ENCODE peak calls at places on chromosomes 1 and 21, in eight cellular contexts. One of them, this sample, is unnamed.
A peak's percentile ranks its signal among the peaks of the same experiment; 100 is the strongest.

GRCh38 chr1:157641177-157641576 is 43.3 kb upstream of the FCRL4 start:
- DNase-seq in stimulated activated naive CD4-positive, alpha-beta T cell: no peak
- DNase-seq in KBM-7: no peak
- DNase-seq in NCI-H1092 treated with DMSO at 0.1 percent for 48 hours: no peak
- DNase-seq in left colon: no peak
- DNase-seq in activated CD4-positive, alpha-beta T cell treated with anti-CD3 and anti-CD28 coated beads, Interleukin-2, amount 50 U/mL, for 1 hour: no peak
- DNase-seq in OCI-LY7: no peak
- DNase-seq in H7: peak; percentile 4
- DNase-seq in this sample: no peak

GRCh38 chr1:12384836-12385456 is 155.1 kb downstream of the VPS13D start:
- DNase-seq in KBM-7: no peak
- DNase-seq in OCI-LY7: no peak
- DNase-seq in H7: no peak
- DNase-seq in left colon: no peak
- DNase-seq in activated CD4-positive, alpha-beta T cell treated with anti-CD3 and anti-CD28 coated beads, Interleukin-2, amount 50 U/mL, for 1 hour: peak; percentile 11
- DNase-seq in stimulated activated naive CD4-positive, alpha-beta T cell: no peak
- DNase-seq in NCI-H1092 treated with DMSO at 0.1 percent for 48 hours: no peak
- DNase-seq in this sample: no peak

GRCh38 chr1:3222042-3222692 is 153.2 kb downstream of the PRDM16 start:
- DNase-seq in stimulated activated naive CD4-positive, alpha-beta T cell: no peak
- DNase-seq in NCI-H1092 treated with DMSO at 0.1 percent for 48 hours: no peak
- DNase-seq in left colon: peak; percentile 69
- DNase-seq in KBM-7: peak; percentile 91
- DNase-seq in H7: peak; percentile 87
- DNase-seq in activated CD4-positive, alpha-beta T cell treated with anti-CD3 and anti-CD28 coated beads, Interleukin-2, amount 50 U/mL, for 1 hour: no peak
- DNase-seq in OCI-LY7: peak; percentile 67
- DNase-seq in this sample: no peak

GRCh38 chr1:16082283-16083038 is 9.0 kb upstream of the FAM131C start:
- DNase-seq in left colon: peak; percentile 82
- DNase-seq in activated CD4-positive, alpha-beta T cell treated with anti-CD3 and anti-CD28 coated beads, Interleukin-2, amount 50 U/mL, for 1 hour: peak; percentile 63
- DNase-seq in stimulated activated naive CD4-positive, alpha-beta T cell: peak; percentile 27
- DNase-seq in KBM-7: peak; percentile 72
- DNase-seq in NCI-H1092 treated with DMSO at 0.1 percent for 48 hours: peak; percentile 51
- DNase-seq in H7: peak; percentile 93
- DNase-seq in OCI-LY7: peak; percentile 66
- DNase-seq in this sample: peak; percentile 50

GRCh38 chr1:99963041-99963795 is 6.6 kb upstream of the SLC35A3 start:
- DNase-seq in KBM-7: no peak
- DNase-seq in H7: no peak
- DNase-seq in stimulated activated naive CD4-positive, alpha-beta T cell: no peak
- DNase-seq in OCI-LY7: no peak
- DNase-seq in left colon: no peak
- DNase-seq in activated CD4-positive, alpha-beta T cell treated with anti-CD3 and anti-CD28 coated beads, Interleukin-2, amount 50 U/mL, for 1 hour: no peak
- DNase-seq in NCI-H1092 treated with DMSO at 0.1 percent for 48 hours: no peak
- DNase-seq in this sample: no peak

GRCh38 chr1:116737855-116738318 is 16.3 kb upstream of the CD2 start:
- DNase-seq in KBM-7: no peak
- DNase-seq in stimulated activated naive CD4-positive, alpha-beta T cell: peak; percentile 15
- DNase-seq in left colon: no peak
- DNase-seq in OCI-LY7: peak; percentile 40
- DNase-seq in NCI-H1092 treated with DMSO at 0.1 percent for 48 hours: no peak
- DNase-seq in activated CD4-positive, alpha-beta T cell treated with anti-CD3 and anti-CD28 coated beads, Interleukin-2, amount 50 U/mL, for 1 hour: no peak
- DNase-seq in H7: no peak
- DNase-seq in this sample: no peak

GRCh38 chr1:32286763-32287162 is 5.1 kb upstream of the HDAC1 start:
- DNase-seq in KBM-7: no peak
- DNase-seq in NCI-H1092 treated with DMSO at 0.1 percent for 48 hours: no peak
- DNase-seq in OCI-LY7: no peak
- DNase-seq in H7: peak; percentile 58
- DNase-seq in left colon: no peak
- DNase-seq in activated CD4-positive, alpha-beta T cell treated with anti-CD3 and anti-CD28 coated beads, Interleukin-2, amount 50 U/mL, for 1 hour: no peak
- DNase-seq in stimulated activated naive CD4-positive, alpha-beta T cell: no peak
- DNase-seq in this sample: no peak

GRCh38 chr1:229234870-229235472 is 35.9 kb upstream of the RAB4A start:
- DNase-seq in stimulated activated naive CD4-positive, alpha-beta T cell: no peak
- DNase-seq in OCI-LY7: no peak
- DNase-seq in H7: no peak
- DNase-seq in KBM-7: no peak
- DNase-seq in left colon: no peak
- DNase-seq in activated CD4-positive, alpha-beta T cell treated with anti-CD3 and anti-CD28 coated beads, Interleukin-2, amount 50 U/mL, for 1 hour: no peak
- DNase-seq in NCI-H1092 treated with DMSO at 0.1 percent for 48 hours: no peak
- DNase-seq in this sample: no peak

GRCh38 chr1:155591770-155592169 is 18.2 kb upstream of the MSTO1 start:
- DNase-seq in stimulated activated naive CD4-positive, alpha-beta T cell: peak; percentile 3
- DNase-seq in NCI-H1092 treated with DMSO at 0.1 percent for 48 hours: peak; percentile 60
- DNase-seq in OCI-LY7: peak; percentile 80
- DNase-seq in H7: peak; percentile 62
- DNase-seq in KBM-7: peak; percentile 69
- DNase-seq in left colon: no peak
- DNase-seq in activated CD4-positive, alpha-beta T cell treated with anti-CD3 and anti-CD28 coated beads, Interleukin-2, amount 50 U/mL, for 1 hour: no peak
- DNase-seq in this sample: no peak

GRCh38 chr1:230191079-230191478 is 124.0 kb downstream of the GALNT2 start:
- DNase-seq in KBM-7: peak; percentile 91
- DNase-seq in stimulated activated naive CD4-positive, alpha-beta T cell: no peak
- DNase-seq in activated CD4-positive, alpha-beta T cell treated with anti-CD3 and anti-CD28 coated beads, Interleukin-2, amount 50 U/mL, for 1 hour: no peak
- DNase-seq in OCI-LY7: no peak
- DNase-seq in left colon: no peak
- DNase-seq in NCI-H1092 treated with DMSO at 0.1 percent for 48 hours: no peak
- DNase-seq in H7: no peak
- DNase-seq in this sample: no peak

GRCh38 chr1:92040971-92041370 is 11.2 kb downstream of the EPHX4 start:
- DNase-seq in KBM-7: no peak
- DNase-seq in H7: no peak
- DNase-seq in OCI-LY7: no peak
- DNase-seq in left colon: no peak
- DNase-seq in activated CD4-positive, alpha-beta T cell treated with anti-CD3 and anti-CD28 coated beads, Interleukin-2, amount 50 U/mL, for 1 hour: no peak
- DNase-seq in NCI-H1092 treated with DMSO at 0.1 percent for 48 hours: no peak
- DNase-seq in stimulated activated naive CD4-positive, alpha-beta T cell: no peak
- DNase-seq in this sample: no peak

GRCh38 chr1:114154963-114155322 is 1.3 kb upstream of the SYT6 start:
- DNase-seq in activated CD4-positive, alpha-beta T cell treated with anti-CD3 and anti-CD28 coated beads, Interleukin-2, amount 50 U/mL, for 1 hour: no peak
- DNase-seq in OCI-LY7: no peak
- DNase-seq in NCI-H1092 treated with DMSO at 0.1 percent for 48 hours: no peak
- DNase-seq in left colon: no peak
- DNase-seq in H7: peak; percentile 83
- DNase-seq in stimulated activated naive CD4-positive, alpha-beta T cell: no peak
- DNase-seq in KBM-7: no peak
- DNase-seq in this sample: no peak

GRCh38 chr1:87399264-87399663 is 70.6 kb downstream of the LMO4 start:
- DNase-seq in H7: no peak
- DNase-seq in left colon: no peak
- DNase-seq in NCI-H1092 treated with DMSO at 0.1 percent for 48 hours: peak; percentile 74
- DNase-seq in stimulated activated naive CD4-positive, alpha-beta T cell: no peak
- DNase-seq in KBM-7: no peak
- DNase-seq in activated CD4-positive, alpha-beta T cell treated with anti-CD3 and anti-CD28 coated beads, Interleukin-2, amount 50 U/mL, for 1 hour: no peak
- DNase-seq in OCI-LY7: no peak
- DNase-seq in this sample: no peak

GRCh38 chr1:80164150-80164549 is 1157.6 kb upstream of the ADGRL4 start:
- DNase-seq in stimulated activated naive CD4-positive, alpha-beta T cell: no peak
- DNase-seq in H7: no peak
- DNase-seq in OCI-LY7: no peak
- DNase-seq in NCI-H1092 treated with DMSO at 0.1 percent for 48 hours: no peak
- DNase-seq in activated CD4-positive, alpha-beta T cell treated with anti-CD3 and anti-CD28 coated beads, Interleukin-2, amount 50 U/mL, for 1 hour: no peak
- DNase-seq in left colon: no peak
- DNase-seq in KBM-7: no peak
- DNase-seq in this sample: no peak

GRCh38 chr1:97252076-97252475 is 530.5 kb downstream of the PTBP2 start:
- DNase-seq in activated CD4-positive, alpha-beta T cell treated with anti-CD3 and anti-CD28 coated beads, Interleukin-2, amount 50 U/mL, for 1 hour: no peak
- DNase-seq in stimulated activated naive CD4-positive, alpha-beta T cell: no peak
- DNase-seq in NCI-H1092 treated with DMSO at 0.1 percent for 48 hours: no peak
- DNase-seq in OCI-LY7: no peak
- DNase-seq in KBM-7: no peak
- DNase-seq in left colon: no peak
- DNase-seq in H7: no peak
- DNase-seq in this sample: no peak

GRCh38 chr21:46003575-46004007 is 22.0 kb downstream of the COL6A1 start:
- DNase-seq in activated CD4-positive, alpha-beta T cell treated with anti-CD3 and anti-CD28 coated beads, Interleukin-2, amount 50 U/mL, for 1 hour: no peak
- DNase-seq in KBM-7: no peak
- DNase-seq in left colon: no peak
- DNase-seq in OCI-LY7: no peak
- DNase-seq in stimulated activated naive CD4-positive, alpha-beta T cell: no peak
- DNase-seq in H7: peak; percentile 45
- DNase-seq in NCI-H1092 treated with DMSO at 0.1 percent for 48 hours: no peak
- DNase-seq in this sample: no peak

GRCh38 chr1:53371851-53372250 is 44.0 kb upstream of the LRP8 start:
- DNase-seq in NCI-H1092 treated with DMSO at 0.1 percent for 48 hours: no peak
- DNase-seq in KBM-7: no peak
- DNase-seq in H7: no peak
- DNase-seq in left colon: no peak
- DNase-seq in stimulated activated naive CD4-positive, alpha-beta T cell: no peak
- DNase-seq in activated CD4-positive, alpha-beta T cell treated with anti-CD3 and anti-CD28 coated beads, Interleukin-2, amount 50 U/mL, for 1 hour: no peak
- DNase-seq in OCI-LY7: no peak
- DNase-seq in this sample: no peak

GRCh38 chr1:4585216-4585615 is 69.2 kb upstream of the AJAP1 start:
- DNase-seq in KBM-7: no peak
- DNase-seq in activated CD4-positive, alpha-beta T cell treated with anti-CD3 and anti-CD28 coated beads, Interleukin-2, amount 50 U/mL, for 1 hour: peak; percentile 20
- DNase-seq in stimulated activated naive CD4-positive, alpha-beta T cell: no peak
- DNase-seq in H7: peak; percentile 92
- DNase-seq in NCI-H1092 treated with DMSO at 0.1 percent for 48 hours: no peak
- DNase-seq in left colon: peak; percentile 9
- DNase-seq in OCI-LY7: peak; percentile 50
- DNase-seq in this sample: no peak

GRCh38 chr1:20496241-20496661 is 10.2 kb upstream of the CAMK2N1 start:
- DNase-seq in activated CD4-positive, alpha-beta T cell treated with anti-CD3 and anti-CD28 coated beads, Interleukin-2, amount 50 U/mL, for 1 hour: no peak
- DNase-seq in H7: no peak
- DNase-seq in OCI-LY7: no peak
- DNase-seq in stimulated activated naive CD4-positive, alpha-beta T cell: no peak
- DNase-seq in NCI-H1092 treated with DMSO at 0.1 percent for 48 hours: no peak
- DNase-seq in KBM-7: no peak
- DNase-seq in left colon: no peak
- DNase-seq in this sample: peak; percentile 29

GRCh38 chr1:198967566-198967965 is 328.7 kb downstream of the PTPRC start:
- DNase-seq in stimulated activated naive CD4-positive, alpha-beta T cell: no peak
- DNase-seq in NCI-H1092 treated with DMSO at 0.1 percent for 48 hours: no peak
- DNase-seq in KBM-7: no peak
- DNase-seq in OCI-LY7: no peak
- DNase-seq in H7: no peak
- DNase-seq in activated CD4-positive, alpha-beta T cell treated with anti-CD3 and anti-CD28 coated beads, Interleukin-2, amount 50 U/mL, for 1 hour: no peak
- DNase-seq in left colon: no peak
- DNase-seq in this sample: no peak

GRCh38 chr1:115182012-115182715 is 92.9 kb upstream of the TSPAN2 start:
- DNase-seq in KBM-7: no peak
- DNase-seq in activated CD4-positive, alpha-beta T cell treated with anti-CD3 and anti-CD28 coated beads, Interleukin-2, amount 50 U/mL, for 1 hour: no peak
- DNase-seq in OCI-LY7: no peak
- DNase-seq in NCI-H1092 treated with DMSO at 0.1 percent for 48 hours: peak; percentile 7
- DNase-seq in H7: no peak
- DNase-seq in left colon: no peak
- DNase-seq in stimulated activated naive CD4-positive, alpha-beta T cell: no peak
- DNase-seq in this sample: peak; percentile 11

GRCh38 chr1:41109316-41110263 is 88.1 kb upstream of the SLFNL1 start:
- DNase-seq in activated CD4-positive, alpha-beta T cell treated with anti-CD3 and anti-CD28 coated beads, Interleukin-2, amount 50 U/mL, for 1 hour: no peak
- DNase-seq in H7: no peak
- DNase-seq in OCI-LY7: no peak
- DNase-seq in left colon: no peak
- DNase-seq in KBM-7: no peak
- DNase-seq in NCI-H1092 treated with DMSO at 0.1 percent for 48 hours: no peak
- DNase-seq in stimulated activated naive CD4-positive, alpha-beta T cell: no peak
- DNase-seq in this sample: peak; percentile 54

GRCh38 chr21:27793901-27794300 is 827.0 kb upstream of the ADAMTS5 start:
- DNase-seq in KBM-7: no peak
- DNase-seq in stimulated activated naive CD4-positive, alpha-beta T cell: no peak
- DNase-seq in OCI-LY7: no peak
- DNase-seq in NCI-H1092 treated with DMSO at 0.1 percent for 48 hours: no peak
- DNase-seq in activated CD4-positive, alpha-beta T cell treated with anti-CD3 and anti-CD28 coated beads, Interleukin-2, amount 50 U/mL, for 1 hour: no peak
- DNase-seq in left colon: no peak
- DNase-seq in H7: no peak
- DNase-seq in this sample: no peak

GRCh38 chr1:202551683-202552082 is 158.6 kb downstream of the SYT2 start:
- DNase-seq in KBM-7: no peak
- DNase-seq in left colon: peak; percentile 16
- DNase-seq in stimulated activated naive CD4-positive, alpha-beta T cell: no peak
- DNase-seq in OCI-LY7: no peak
- DNase-seq in NCI-H1092 treated with DMSO at 0.1 percent for 48 hours: peak; percentile 4
- DNase-seq in H7: no peak
- DNase-seq in activated CD4-positive, alpha-beta T cell treated with anti-CD3 and anti-CD28 coated beads, Interleukin-2, amount 50 U/mL, for 1 hour: no peak
- DNase-seq in this sample: no peak

GRCh38 chr1:24416666-24417391 is 1.2 kb downstream of the NIPAL3 start:
- DNase-seq in H7: no peak
- DNase-seq in activated CD4-positive, alpha-beta T cell treated with anti-CD3 and anti-CD28 coated beads, Interleukin-2, amount 50 U/mL, for 1 hour: peak; percentile 27
- DNase-seq in stimulated activated naive CD4-positive, alpha-beta T cell: peak; percentile 16
- DNase-seq in KBM-7: peak; percentile 58
- DNase-seq in left colon: peak; percentile 35
- DNase-seq in NCI-H1092 treated with DMSO at 0.1 percent for 48 hours: no peak
- DNase-seq in OCI-LY7: peak; percentile 71
- DNase-seq in this sample: peak; percentile 78

GRCh38 chr21:26443867-26444266 is 129.2 kb downstream of the CYYR1 start:
- DNase-seq in left colon: no peak
- DNase-seq in activated CD4-positive, alpha-beta T cell treated with anti-CD3 and anti-CD28 coated beads, Interleukin-2, amount 50 U/mL, for 1 hour: no peak
- DNase-seq in H7: no peak
- DNase-seq in OCI-LY7: no peak
- DNase-seq in stimulated activated naive CD4-positive, alpha-beta T cell: no peak
- DNase-seq in KBM-7: no peak
- DNase-seq in NCI-H1092 treated with DMSO at 0.1 percent for 48 hours: no peak
- DNase-seq in this sample: no peak

GRCh38 chr21:22791986-22792560 is 1793.9 kb downstream of the NCAM2 start:
- DNase-seq in left colon: peak; percentile 4
- DNase-seq in H7: peak; percentile 38
- DNase-seq in KBM-7: peak; percentile 58
- DNase-seq in NCI-H1092 treated with DMSO at 0.1 percent for 48 hours: peak; percentile 53
- DNase-seq in activated CD4-positive, alpha-beta T cell treated with anti-CD3 and anti-CD28 coated beads, Interleukin-2, amount 50 U/mL, for 1 hour: no peak
- DNase-seq in OCI-LY7: peak; percentile 64
- DNase-seq in stimulated activated naive CD4-positive, alpha-beta T cell: no peak
- DNase-seq in this sample: no peak

GRCh38 chr1:151132676-151133338 is 13.6 kb downstream of the SEMA6C start:
- DNase-seq in H7: peak; percentile 86
- DNase-seq in stimulated activated naive CD4-positive, alpha-beta T cell: no peak
- DNase-seq in activated CD4-positive, alpha-beta T cell treated with anti-CD3 and anti-CD28 coated beads, Interleukin-2, amount 50 U/mL, for 1 hour: no peak
- DNase-seq in KBM-7: no peak
- DNase-seq in NCI-H1092 treated with DMSO at 0.1 percent for 48 hours: no peak
- DNase-seq in left colon: peak; percentile 20
- DNase-seq in OCI-LY7: no peak
- DNase-seq in this sample: no peak